ENCODE peak calls at places on chromosomes 11 and 22, in four cellular contexts. L is left lung, F is lower lobe of right lung, P is suprapubic skin. Z is an unnamed sample.

GRCh38 chr11:45022294-45023064 is 71.8 kb upstream of the TP53I11 start:
- DNase-seq in F (no peak), L (no peak), P (no peak), Z (no peak)

GRCh38 chr11:47998733-47999359 is 18.5 kb downstream of the PTPRJ start:
- DNase-seq in P (no peak), L (no peak), F (no peak), Z (no peak)

GRCh38 chr22:50189849-50190181 is 4.1 kb downstream of the TRABD start:
- DNase-seq in F (no peak), P (no peak), L (no peak), Z (no peak)

GRCh38 chr11:32198053-32198452 is 107.2 kb downstream of the RCN1 start:
- DNase-seq in L (no peak), P (no peak), F (no peak), Z (no peak)

GRCh38 chr11:108048269-108048668 is 39.6 kb downstream of the CUL5 start:
- DNase-seq in F (no peak), P (no peak), L (no peak), Z (no peak)

GRCh38 chr11:105923814-105924213 is 98.2 kb downstream of the MSANTD4 start:
- DNase-seq in P (no peak), L (no peak), F (no peak), Z (no peak)

GRCh38 chr11:86896486-86896885 is 58.7 kb downstream of the FZD4 start:
- DNase-seq in L (no peak), F (no peak), P (no peak), Z (no peak)

GRCh38 chr11:122491486-122491885 is 164.0 kb upstream of the UBASH3B start:
- DNase-seq in F (no peak), P (no peak), L (no peak), Z (no peak)

GRCh38 chr22:27984001-27984695 is 65.1 kb upstream of the PITPNB start:
- DNase-seq in P (no peak), L (peak), F (no peak), Z (no peak)

GRCh38 chr11:130894322-130895025 is 21.8 kb downstream of the SNX19 start:
- DNase-seq in P (no peak), L (peak), F (peak), Z (peak)

GRCh38 chr22:17761145-17761488 is 13.2 kb downstream of the BID start:
- DNase-seq in L (no peak), P (no peak), F (no peak), Z (no peak)

GRCh38 chr22:32698926-32699619 is 102.4 kb upstream of the TIMP3 start:
- DNase-seq in P (peak), L (no peak), F (no peak), Z (no peak)

GRCh38 chr11:77592727-77593126 is 3.0 kb downstream of the AQP11 start:
- DNase-seq in P (no peak), F (no peak), L (no peak), Z (no peak)

GRCh38 chr22:43293661-43294392 is 49.3 kb downstream of the SCUBE1 start:
- DNase-seq in L (no peak), F (peak), P (peak), Z (no peak)

GRCh38 chr22:33404723-33405122 is 346.5 kb upstream of the SYN3 start:
- DNase-seq in F (no peak), P (no peak), L (no peak), Z (no peak)

GRCh38 chr22:34950480-34950879 is 115.5 kb upstream of the ISX start:
- DNase-seq in L (no peak), F (no peak), P (no peak), Z (no peak)

GRCh38 chr22:29782061-29782845 is 15.1 kb downstream of the UQCR10 start:
- DNase-seq in F (peak), L (peak), P (no peak), Z (no peak)

GRCh38 chr11:104781719-104782376 is 116.4 kb downstream of the CASP12 start:
- DNase-seq in F (no peak), L (no peak), P (no peak), Z (no peak)

GRCh38 chr11:128467610-128468041 is 119.7 kb downstream of the ETS1 start:
- DNase-seq in F (no peak), L (no peak), P (no peak), Z (no peak)

GRCh38 chr11:8757047-8757446 is 74.5 kb downstream of the RPL27A start:
- DNase-seq in L (no peak), F (no peak), P (no peak), Z (no peak)

GRCh38 chr11:87740968-87741367 is 434.3 kb downstream of the RAB38 start:
- DNase-seq in P (no peak), L (no peak), F (no peak), Z (no peak)

GRCh38 chr22:37563153-37564081 is 3.1 kb downstream of the CDC42EP1 start:
- DNase-seq in P (peak), L (peak), F (peak), Z (no peak)

GRCh38 chr11:41446566-41446965 is 12.9 kb downstream of the LRRC4C start:
- DNase-seq in F (no peak), L (no peak), P (no peak), Z (no peak)

GRCh38 chr11:96447711-96448110 is 57.9 kb downstream of the JRKL start:
- DNase-seq in P (no peak), F (no peak), L (no peak), Z (no peak)

GRCh38 chr11:45252877-45253276 is 33.3 kb downstream of the SYT13 start:
- DNase-seq in F (no peak), L (no peak), P (no peak), Z (no peak)

GRCh38 chr11:88103337-88104206 is 71.7 kb downstream of the RAB38 start:
- DNase-seq in P (no peak), L (peak), F (peak), Z (no peak)

GRCh38 chr11:120931057-120931779 is 92.7 kb upstream of the TBCEL start:
- DNase-seq in L (no peak), P (no peak), F (no peak), Z (no peak)
- TF ChIP-seq CTCF in L (no peak), P (no peak), F (no peak), Z (no peak)

DNA sequence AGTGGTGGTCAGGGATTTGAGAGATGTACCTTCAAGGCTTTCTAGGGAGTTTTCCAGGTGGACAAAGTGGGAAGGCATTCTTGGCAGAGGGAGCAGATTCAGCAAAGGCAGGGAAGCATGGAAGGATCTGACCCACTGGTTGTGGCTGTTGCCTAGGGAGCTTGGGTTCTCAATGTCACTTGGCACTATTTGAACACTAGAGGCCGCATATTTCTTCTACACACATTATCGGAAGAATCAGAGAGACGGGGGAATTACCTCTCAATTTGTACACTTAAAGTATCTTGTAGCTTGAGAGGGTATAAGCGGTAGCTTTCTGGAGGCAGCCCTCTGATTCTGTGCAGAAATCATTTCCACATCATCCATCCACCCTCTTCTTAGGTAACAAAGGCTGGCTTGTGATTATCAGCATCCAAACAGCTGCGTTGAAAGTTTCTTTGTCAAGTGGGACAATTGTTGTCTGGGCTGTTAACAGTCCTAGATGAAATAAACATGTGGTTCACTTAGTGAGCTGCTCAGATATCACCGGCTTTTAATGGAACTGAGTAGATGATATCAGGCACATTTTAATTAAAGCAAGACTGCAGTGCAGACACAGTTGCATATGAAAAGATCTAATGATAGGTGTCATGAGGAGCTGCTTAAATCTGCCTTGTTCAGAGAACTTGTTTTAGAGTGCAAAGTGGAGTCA is 2.6 kb downstream of the NELL1 start:
- DNase-seq in P (no peak), F (no peak), L (no peak), Z (no peak)
- TF ChIP-seq CTCF in P (no peak), F (no peak), L (no peak), Z (no peak)

GRCh38 chr11:10651579-10652361 is 41.8 kb downstream of the IRAG1 start:
- DNase-seq in L (no peak), P (peak), F (no peak), Z (no peak)

GRCh38 chr11:10650630-10651029 is 42.9 kb downstream of the IRAG1 start:
- DNase-seq in F (no peak), P (peak), L (no peak), Z (no peak)

GRCh38 chr11:10654211-10655150 is 39.1 kb downstream of the IRAG1 start:
- DNase-seq in P (no peak), F (no peak), L (no peak), Z (no peak)

GRCh38 chr11:10655227-10655626 is 38.3 kb downstream of the IRAG1 start:
- DNase-seq in F (no peak), P (no peak), L (no peak), Z (no peak)

DNA sequence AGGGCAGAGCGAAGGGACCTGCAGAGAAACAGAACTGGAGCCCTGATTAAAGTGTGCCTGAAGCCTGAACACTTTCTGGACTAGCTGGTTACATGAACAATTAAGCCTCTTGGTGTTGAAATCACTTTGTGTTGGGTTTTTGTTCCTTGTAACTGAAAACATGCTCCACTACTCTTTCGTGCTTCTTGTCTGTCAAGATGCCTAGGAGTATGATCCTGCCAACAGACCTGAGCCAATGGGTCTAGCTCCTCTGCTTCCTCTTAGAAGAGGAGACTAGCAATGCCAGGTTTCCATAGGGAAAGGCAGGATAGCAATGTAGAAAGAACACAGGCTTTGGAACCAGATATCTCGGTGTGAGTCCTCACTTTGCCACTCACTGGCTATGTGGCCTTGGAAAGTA is 40.3 kb downstream of the IRAG1 start:
- DNase-seq in L (no peak), P (no peak), F (no peak), Z (no peak)
- TF ChIP-seq CTCF in L (no peak), P (no peak), F (no peak), Z (no peak)

GRCh38 chr11:120751550-120751949 is 240.0 kb downstream of the GRIK4 start:
- DNase-seq in F (no peak), P (no peak), L (no peak), Z (no peak)

GRCh38 chr11:120759046-120759445 is 247.5 kb downstream of the GRIK4 start:
- DNase-seq in P (no peak), L (no peak), F (no peak), Z (no peak)

GRCh38 chr11:120752668-120753067 is 241.1 kb downstream of the GRIK4 start:
- DNase-seq in L (no peak), F (no peak), P (no peak), Z (no peak)

GRCh38 chr11:120756931-120757330 is 245.4 kb downstream of the GRIK4 start:
- DNase-seq in F (no peak), L (no peak), P (no peak), Z (no peak)
- TF ChIP-seq CTCF in F (no peak), L (no peak), P (no peak), Z (no peak)

Z was measured in activated B cell treated with CpG ODN at 0.5 μM for 24 hours.